ENCODE peak calls at places on chromosomes 13 and 19, in four cellular contexts. J is ovary, T is bronchial epithelial cell, M is fibroblast of lung. S is an unnamed sample.

GRCh38 chr19:34365463-34366401 is 736 bp downstream of the GPI start:
- DNase-seq in M (peak; percentile 41), T (peak; percentile 23), J (peak; percentile 55), S (peak; percentile 59)

GRCh38 chr13:38630780-38631179 is 56.1 kb upstream of the FREM2 start:
- DNase-seq in T (peak; percentile 69), J (no peak), M (peak; percentile 38), S (no peak)

GRCh38 chr19:30391554-30392551 is 19.7 kb downstream of the ZNF536 start:
- DNase-seq in J (no peak), T (no peak), M (peak; percentile 12), S (no peak)

GRCh38 chr13:93249259-93249917 is 22.8 kb downstream of the GPC6 start:
- DNase-seq in T (peak; percentile 92), J (no peak), M (peak; percentile 93), S (no peak)

GRCh38 chr13:62483774-62484173 is 1068.1 kb upstream of the PCDH20 start:
- DNase-seq in J (no peak), T (no peak), M (peak; percentile 21), S (no peak)

GRCh38 chr19:49425922-49426592 is 869 bp downstream of the GFY start:
- DNase-seq in T (no peak), M (no peak), J (no peak), S (no peak)

GRCh38 chr13:73168993-73169401 is 110.2 kb downstream of the KLF5 start:
- DNase-seq in J (no peak), T (peak; percentile 98), M (peak; percentile 86), S (no peak)

GRCh38 chr19:55360902-55361301 is 2.2 kb downstream of the GARIN5B start:
- DNase-seq in J (no peak), M (no peak), T (no peak), S (no peak)

GRCh38 chr13:28716511-28716910 is 2.3 kb downstream of the SLC46A3 start:
- DNase-seq in J (no peak), M (peak; percentile 40), T (peak; percentile 97), S (peak; percentile 97)

GRCh38 chr13:94192576-94192975 is 286.9 kb downstream of the DCT start:
- DNase-seq in J (no peak), T (peak; percentile 3), M (no peak), S (peak; percentile 46)

GRCh38 chr13:85597790-85598500 is 201.3 kb downstream of the SLITRK6 start:
- DNase-seq in J (no peak), M (peak; percentile 61), T (peak; percentile 79), S (no peak)

GRCh38 chr13:51814825-51815650 is 11.1 kb upstream of the DHRS12 start:
- DNase-seq in T (peak; percentile 56), J (peak; percentile 44), M (peak; percentile 28), S (peak; percentile 82)

GRCh38 chr19:13076787-13077186 is 25.9 kb downstream of the LYL1 start:
- DNase-seq in T (no peak), M (no peak), J (no peak), S (no peak)

GRCh38 chr19:13241321-13242104 is 91.3 kb downstream of the IER2 start:
- DNase-seq in T (no peak), J (no peak), M (no peak), S (peak; percentile 12)

GRCh38 chr13:102012299-102013293 is 389.3 kb downstream of the FGF14 start:
- DNase-seq in J (no peak), T (no peak), M (no peak), S (no peak)

GRCh38 chr13:105389373-105389772 is 1146.1 kb downstream of the EFNB2 start:
- DNase-seq in M (no peak), J (no peak), T (no peak), S (no peak)

GRCh38 chr13:57629391-57629804 is 2.1 kb upstream of the PCDH17 start:
- DNase-seq in T (no peak), J (no peak), M (no peak), S (no peak)

GRCh38 chr13:91702411-91702810 is 304.0 kb downstream of the GPC5 start:
- DNase-seq in T (no peak), J (no peak), M (no peak), S (no peak)

GRCh38 chr19:14091885-14092462 is 1.4 kb upstream of the SAMD1 start:
- DNase-seq in M (no peak), T (no peak), J (no peak), S (no peak)

GRCh38 chr19:29676586-29676985 is 11.3 kb downstream of the PLEKHF1 start:
- DNase-seq in T (no peak), J (peak; percentile 11), M (no peak), S (no peak)

GRCh38 chr13:67742478-67742877 is 512.3 kb upstream of the PCDH9 start:
- DNase-seq in M (peak; percentile 40), T (no peak), J (no peak), S (no peak)

GRCh38 chr13:29457299-29457698 is 138.2 kb downstream of the SLC7A1 start:
- DNase-seq in M (peak; percentile 95), J (no peak), T (peak; percentile 96), S (no peak)

GRCh38 chr13:39311619-39312018 is 273.4 kb downstream of the NHLRC3 start:
- DNase-seq in M (peak; percentile 42), J (no peak), T (no peak), S (no peak)

GRCh38 chr13:60591348-60591747 is 194.3 kb downstream of the TDRD3 start:
- DNase-seq in M (peak; percentile 98), T (no peak), J (no peak), S (no peak)

GRCh38 chr19:55484571-55485438 is at the start of gene NAT14:
- DNase-seq in M (peak; percentile 62), T (no peak), J (peak; percentile 86), S (no peak)

GRCh38 chr13:46396341-46396740 is 9.3 kb upstream of the RUBCNL start:
- DNase-seq in T (no peak), M (no peak), J (no peak), S (no peak)

GRCh38 chr13:49926019-49926418 is 10.1 kb downstream of the SPRYD7 start:
- DNase-seq in T (no peak), J (no peak), M (no peak), S (no peak)

GRCh38 chr13:22235285-22235949 is 564.5 kb downstream of the FGF9 start:
- DNase-seq in J (peak; percentile 21), M (no peak), T (peak; percentile 12), S (peak; percentile 7)

DNA sequence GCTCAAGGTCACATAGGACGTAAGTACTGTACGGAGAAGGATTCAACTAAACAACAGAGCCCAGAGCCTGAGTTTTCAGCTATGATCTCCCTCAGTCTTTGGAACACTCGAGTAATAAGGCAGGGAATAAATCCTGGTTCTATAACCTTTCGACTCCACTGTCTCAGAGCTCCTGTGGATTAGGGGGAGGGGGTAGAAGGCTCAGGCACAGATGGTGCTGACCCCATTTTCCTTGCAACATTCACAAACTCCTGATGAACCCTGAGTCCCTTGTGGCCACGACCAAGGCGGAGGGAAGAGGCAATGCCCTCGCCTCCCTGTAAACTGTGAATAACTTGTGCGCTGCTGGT is 21.3 kb downstream of the NOVA2 start:
- DNase-seq in M (no peak), J (no peak), T (no peak), S (no peak)
- H3K4me3 ChIP-seq in M (no peak overlapping the region), J (no peak overlapping the region), T (no peak overlapping the region), S (no peak overlapping the region)

GRCh38 chr13:32829269-32829668 is 187.0 kb upstream of the KL start:
- DNase-seq in M (peak; percentile 61), J (no peak), T (no peak), S (no peak)
- H3K27me3 ChIP-seq in M (no peaks in the 10 kb centered on the region), J (no peaks in the 10 kb centered on the region), T (no peaks in the 10 kb centered on the region), S (no peaks in the 10 kb centered on the region)

GRCh38 chr19:15556634-15557181 is 48.4 kb downstream of the CYP4F22 start:
- DNase-seq in J (no peak), M (no peak), T (no peak), S (no peak)
- H3K4me3 ChIP-seq in J (no peak overlapping the region), M (no peak overlapping the region), T (no peak overlapping the region), S (no peak overlapping the region)

DNA sequence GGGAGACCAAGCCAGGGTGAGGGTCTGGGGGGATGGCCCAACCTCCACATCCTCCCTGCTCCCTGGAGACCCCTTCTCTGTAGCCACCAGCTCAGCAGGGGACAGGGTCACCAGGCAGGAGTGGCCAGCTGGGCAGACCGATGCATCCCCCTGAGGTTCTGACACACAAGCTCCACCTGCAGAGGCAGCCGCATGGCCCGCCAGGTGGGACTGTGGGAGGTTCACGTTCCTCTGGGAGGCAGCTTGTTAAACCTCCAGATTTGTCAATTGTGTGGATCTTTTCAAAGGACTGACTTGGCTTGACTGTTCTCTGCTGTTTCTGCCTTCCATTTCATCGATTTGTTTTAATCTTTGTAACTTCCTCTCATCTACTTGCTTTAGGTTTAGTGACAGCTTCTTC is 8.1 kb downstream of the POLRMT start:
- DNase-seq in J (no peak), M (no peak), T (no peak), S (no peak)
- H3K27me3 ChIP-seq in J (no peaks in the 10 kb centered on the region), M (no peaks in the 10 kb centered on the region), T (no peaks in the 10 kb centered on the region), S (no peaks in the 10 kb centered on the region)

DNA sequence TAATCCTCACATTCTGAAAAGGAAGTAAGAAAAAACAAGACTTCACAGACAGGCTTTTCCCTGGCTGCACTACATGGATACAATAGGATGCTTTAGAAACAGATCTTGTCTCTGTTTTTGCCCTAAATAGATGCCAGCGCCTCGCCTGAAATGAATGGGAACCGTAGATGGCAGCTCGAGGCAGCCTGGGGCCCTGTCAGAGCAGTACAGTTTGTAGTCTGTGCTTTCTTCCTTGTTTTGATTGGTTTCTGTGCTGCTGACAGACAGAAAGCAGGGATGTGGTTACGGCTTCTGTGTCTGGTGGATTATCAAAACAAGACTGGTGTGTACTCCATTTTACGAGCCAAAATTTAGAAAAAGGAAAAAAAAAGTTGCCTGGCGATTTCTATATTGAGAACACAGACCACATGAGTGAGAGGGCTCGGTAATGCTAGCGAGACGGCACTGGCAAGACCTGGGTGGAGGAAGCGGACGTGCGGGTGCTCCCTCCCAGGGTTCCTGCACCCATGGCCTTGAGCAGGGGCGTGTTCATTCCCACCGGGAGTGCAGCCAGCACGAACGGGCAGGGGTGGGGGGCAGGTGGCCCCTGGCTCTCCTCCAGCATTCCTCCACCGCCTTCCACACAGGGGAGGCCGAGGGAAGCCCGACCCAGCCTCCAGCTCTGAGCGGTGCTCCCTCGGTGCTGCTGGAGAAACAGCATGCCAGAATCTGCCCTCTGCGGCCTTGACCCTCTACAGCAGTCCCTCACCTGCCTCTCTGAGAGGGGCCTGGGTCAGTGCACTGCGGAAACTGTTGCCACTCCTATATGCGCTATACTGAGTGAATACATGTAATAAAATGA is 37.5 kb upstream of the C1QTNF9 start:
- DNase-seq in J (peak; percentile 91), M (peak; percentile 83), T (peak; percentile 52), S (peak; percentile 72)
- H3K4me3 ChIP-seq in J (peak overlapping the region; percentile 35), M (peak overlapping the region; percentile 51), T (peak overlapping the region; percentile 15), S (peak overlapping the region; percentile 47)

GRCh38 chr19:458091-459042 is 2.5 kb downstream of the SHC2 start:
- DNase-seq in T (no peak), M (no peak), J (no peak), S (no peak)
- H3K27me3 ChIP-seq in T (peaks cover 9% of the 10 kb centered on the region), M (peaks cover 12% of the 10 kb centered on the region), J (no peaks in the 10 kb centered on the region), S (peaks cover 6% of the 10 kb centered on the region)